ENCODE peak calls at places on chromosome 16, in ten cellular contexts. A, C, O, S, I, E, M, J, U and Y are unnamed samples.

GRCh38 chr16:57781741-57782606 is 20.3 kb downstream of the KIFC3 start:
- DNase-seq in A (no peak), U (no peak), M (no peak), J (no peak), E (peak), C (no peak), O (no peak), I (peak), S (no peak), Y (no peak)

GRCh38 chr16:46918400-46918799 is 34.2 kb downstream of the GPT2 start:
- DNase-seq in M (no peak), S (no peak), I (no peak), J (no peak), C (no peak), E (no peak), U (no peak), A (no peak), O (no peak), Y (no peak)

GRCh38 chr16:3274490-3274889 is 8.8 kb upstream of the ZNF263 start:
- DNase-seq in S (no peak), C (no peak), I (peak), U (no peak), A (no peak), O (no peak), J (no peak), E (peak), M (no peak), Y (no peak)

GRCh38 chr16:8614435-8615029 is 7.0 kb upstream of the METTL22 start:
- DNase-seq in I (no peak), A (no peak), J (no peak), U (no peak), O (no peak), C (no peak), M (no peak), S (no peak), E (no peak), Y (no peak)

GRCh38 chr16:12239953-12240485 is 263.5 kb downstream of the SNX29 start:
- DNase-seq in U (no peak), A (no peak), I (peak), J (no peak), C (no peak), M (no peak), E (peak), O (no peak), S (no peak), Y (no peak)

GRCh38 chr16:85061566-85061965 is 34.0 kb downstream of the KIAA0513 start:
- DNase-seq in S (no peak), M (no peak), C (no peak), J (no peak), A (no peak), O (peak), U (peak), I (no peak), E (no peak), Y (no peak)

GRCh38 chr16:68995011-68995504 is 110.4 kb upstream of the HAS3 start:
- DNase-seq in E (peak), A (no peak), O (no peak), U (no peak), S (no peak), M (peak), I (peak), J (no peak), C (peak), Y (no peak)

GRCh38 chr16:14334366-14335105 is 263.4 kb downstream of the MRTFB start:
- DNase-seq in U (no peak), C (no peak), J (no peak), E (no peak), A (no peak), M (peak), O (no peak), S (no peak), I (no peak), Y (no peak)

GRCh38 chr16:29702307-29702706 is 23.3 kb downstream of the QPRT start:
- DNase-seq in U (no peak), M (no peak), S (no peak), I (no peak), C (no peak), E (no peak), O (no peak), A (no peak), J (peak), Y (no peak)

GRCh38 chr16:988465-989353 is 7.1 kb downstream of the SOX8 start:
- DNase-seq in A (no peak), I (no peak), O (no peak), E (no peak), C (no peak), J (no peak), S (no peak), M (no peak), U (no peak), Y (no peak)

GRCh38 chr16:87757841-87758426 is 7.9 kb downstream of the KLHDC4 start:
- DNase-seq in U (no peak), M (no peak), S (no peak), C (no peak), J (no peak), O (no peak), A (no peak), I (no peak), E (no peak), Y (no peak)

GRCh38 chr16:28003021-28003865 is 60.3 kb downstream of the GSG1L start:
- DNase-seq in A (no peak), I (no peak), O (no peak), J (no peak), E (no peak), S (no peak), M (peak), U (no peak), C (no peak), Y (no peak)

GRCh38 chr16:6573577-6573976 is 759.1 kb upstream of the RBFOX1 start:
- DNase-seq in J (no peak), I (no peak), C (no peak), E (no peak), U (no peak), A (no peak), M (peak), O (peak), S (no peak), Y (peak)

GRCh38 chr16:82627811-82628339 is 1.1 kb downstream of the CDH13 start:
- DNase-seq in O (peak), S (no peak), M (peak), U (no peak), C (no peak), E (peak), A (no peak), J (no peak), I (peak), Y (no peak)

GRCh38 chr16:73176577-73177013 is 128.7 kb upstream of the ZFHX3 start:
- DNase-seq in M (no peak), S (no peak), C (no peak), A (no peak), E (peak), U (no peak), J (no peak), I (peak), O (no peak), Y (no peak)

GRCh38 chr16:11396241-11397048 is 51.2 kb downstream of the RMI2 start:
- DNase-seq in O (peak), M (peak), C (peak), U (peak), I (peak), J (peak), E (peak), S (peak), A (peak), Y (peak)

GRCh38 chr16:87101903-87102302 is 215.3 kb downstream of the C16orf95 start:
- DNase-seq in M (no peak), A (no peak), S (no peak), I (peak), E (peak), U (no peak), J (no peak), C (no peak), O (no peak), Y (no peak)

GRCh38 chr16:87791295-87792204 is 25.8 kb upstream of the KLHDC4 start:
- DNase-seq in I (no peak), S (no peak), A (no peak), E (no peak), U (no peak), J (no peak), C (no peak), O (no peak), M (no peak), Y (no peak)

GRCh38 chr16:1509307-1510221 is 16.4 kb downstream of the TELO2 start:
- DNase-seq in U (no peak), O (peak), E (no peak), M (no peak), I (no peak), J (no peak), S (no peak), C (no peak), A (no peak), Y (no peak)

GRCh38 chr16:69589434-69590269 is 23.9 kb downstream of the NFAT5 start:
- DNase-seq in S (no peak), I (no peak), U (no peak), E (no peak), J (no peak), O (no peak), C (no peak), A (no peak), M (no peak), Y (no peak)

GRCh38 chr16:56090076-56090475 is 101.2 kb upstream of the GNAO1 start:
- DNase-seq in I (no peak), E (no peak), C (no peak), M (no peak), U (no peak), S (no peak), A (no peak), O (no peak), J (no peak), Y (no peak)

GRCh38 chr16:53821957-53822625 is 118.1 kb downstream of the FTO start:
- DNase-seq in O (no peak), I (peak), S (no peak), A (no peak), E (peak), U (no peak), J (no peak), C (no peak), M (no peak), Y (no peak)

GRCh38 chr16:9481749-9482148 is 390.3 kb downstream of the HAPSTR1 start:
- DNase-seq in S (no peak), C (no peak), E (no peak), J (no peak), U (no peak), I (no peak), O (no peak), M (no peak), A (no peak), Y (no peak)

GRCh38 chr16:50635505-50636392 is 45.4 kb downstream of the SNX20 start:
- DNase-seq in I (no peak), S (no peak), O (no peak), C (no peak), A (no peak), M (peak), E (no peak), J (peak), U (no peak), Y (no peak)

GRCh38 chr16:88375236-88376052 is 7.3 kb upstream of the ZNF469 start:
- DNase-seq in E (peak), U (no peak), A (no peak), I (no peak), O (peak), M (no peak), C (no peak), S (no peak), J (no peak), Y (no peak)

GRCh38 chr16:85535352-85536072 is 77.6 kb upstream of the GSE1 start:
- DNase-seq in O (no peak), A (no peak), C (no peak), J (no peak), S (no peak), M (peak), E (no peak), U (no peak), I (no peak), Y (peak)

GRCh38 chr16:86519649-86520316 is 9.5 kb downstream of the FOXF1 start:
- DNase-seq in J (peak), S (peak), E (peak), M (peak), U (no peak), I (peak), C (peak), O (peak), A (peak), Y (peak)

GRCh38 chr16:88063201-88063773 is 112.1 kb downstream of the BANP start:
- DNase-seq in A (no peak), E (peak), M (no peak), U (peak), I (peak), S (no peak), C (peak), J (no peak), O (peak), Y (no peak)

GRCh38 chr16:27600386-27600785 is 50.4 kb downstream of the KATNIP start:
- DNase-seq in J (no peak), O (no peak), U (no peak), S (no peak), C (peak), A (no peak), I (no peak), M (peak), E (no peak), Y (no peak)

GRCh38 chr16:81337097-81337496 is 22.3 kb downstream of the GAN start:
- DNase-seq in U (no peak), M (no peak), J (no peak), C (no peak), O (no peak), E (no peak), A (no peak), I (no peak), S (no peak), Y (no peak)

GRCh38 chr16:47732806-47733150 is 271.6 kb downstream of the PHKB start:
- DNase-seq in J (no peak), C (no peak), S (no peak), O (no peak), M (no peak), I (peak), E (peak), A (peak), U (no peak), Y (no peak)

GRCh38 chr16:55543470-55543869 is 23.0 kb upstream of the CAPNS2 start:
- DNase-seq in C (no peak), E (peak), S (no peak), I (peak), A (no peak), O (no peak), U (no peak), M (no peak), J (no peak), Y (no peak)

GRCh38 chr16:89695875-89696597 is 5.5 kb downstream of the SPATA2L start:
- DNase-seq in A (no peak), I (no peak), J (no peak), S (no peak), O (no peak), U (no peak), C (no peak), M (no peak), E (no peak), Y (no peak)

GRCh38 chr16:30399435-30400186 is 4.4 kb downstream of the ZNF48 start:
- DNase-seq in J (no peak), M (no peak), U (no peak), A (no peak), O (no peak), C (no peak), I (no peak), S (no peak), E (no peak), Y (no peak)

GRCh38 chr16:80718480-80719220 is 85.7 kb downstream of the CDYL2 start:
- DNase-seq in U (peak), E (peak), M (peak), S (no peak), C (peak), I (peak), O (no peak), A (no peak), J (no peak), Y (no peak)

GRCh38 chr16:65121870-65122723 is at the start of gene CDH11:
- DNase-seq in O (peak), E (peak), A (no peak), U (peak), C (peak), M (peak), S (no peak), I (peak), J (no peak), Y (peak)

GRCh38 chr16:2924901-2925820 is 13.4 kb downstream of the FLYWCH1 start:
- DNase-seq in U (no peak), S (no peak), M (no peak), E (peak), C (no peak), O (no peak), A (no peak), I (no peak), J (no peak), Y (no peak)

GRCh38 chr16:1133810-1134520 is 18.9 kb upstream of the CACNA1H start:
- DNase-seq in C (no peak), O (no peak), E (no peak), J (no peak), U (peak), M (no peak), I (no peak), A (no peak), S (no peak), Y (no peak)

GRCh38 chr16:4373356-4373908 is 1.8 kb downstream of the VASN start:
- DNase-seq in A (no peak), J (no peak), O (peak), E (no peak), C (no peak), I (no peak), M (no peak), S (no peak), U (no peak), Y (no peak)